ENCODE peak calls at places on chromosome 6, in four cellular contexts. K, V, Q and M are unnamed samples.

GRCh38 chr6:139364302-139364981 is 10.0 kb downstream of the CITED2 start:
- DNase-seq in Q (no peak), K (no peak), V (no peak), M (no peak)

GRCh38 chr6:89792881-89793280 is 26.7 kb downstream of the MDN1 start:
- DNase-seq in K (peak; percentile 38), V (no peak), Q (no peak), M (no peak)

GRCh38 chr6:130677766-130678165 is 149.4 kb upstream of the SMLR1 start:
- DNase-seq in K (no peak), V (no peak), Q (no peak), M (no peak)

GRCh38 chr6:51844391-51844735 is 243.1 kb downstream of the PKHD1 start:
- DNase-seq in V (no peak), Q (no peak), K (no peak), M (no peak)

GRCh38 chr6:89298680-89299450 is 16.2 kb downstream of the GABRR2 start:
- DNase-seq in Q (no peak), V (no peak), K (peak; percentile 57), M (peak; percentile 46)

GRCh38 chr6:97066056-97066455 is 141.5 kb downstream of the KLHL32 start:
- DNase-seq in V (no peak), K (no peak), Q (no peak), M (no peak)

GRCh38 chr6:101830501-101831031 is 437.1 kb downstream of the GRIK2 start:
- DNase-seq in V (no peak), K (no peak), Q (no peak), M (no peak)

GRCh38 chr6:4973972-4974885 is 29.6 kb downstream of the RPP40 start:
- DNase-seq in Q (no peak), K (peak; percentile 85), V (peak; percentile 25), M (no peak)

GRCh38 chr6:128275030-128275429 is 245.4 kb downstream of the PTPRK start:
- DNase-seq in Q (no peak), K (no peak), V (no peak), M (no peak)

GRCh38 chr6:105120570-105120969 is 59.2 kb downstream of the POPDC3 start:
- DNase-seq in K (no peak), Q (no peak), V (no peak), M (no peak)

GRCh38 chr6:159134701-159135364 is 34.4 kb upstream of the FNDC1 start:
- DNase-seq in V (peak; percentile 55), Q (peak; percentile 77), K (no peak), M (peak; percentile 74)